ENCODE peak calls at places on chromosomes 1 and 21, in nine cellular contexts. D, K, H, M, I, L, X, Z and C are unnamed samples.
A peak's percentile ranks its signal among the peaks of the same experiment; 100 is the strongest.

GRCh38 chr1:82329226-82329625 is 528.5 kb downstream of the ADGRL2 start:
- DNase-seq in H (no peak), Z (no peak), I (no peak), X (no peak), D (no peak), K (no peak), L (no peak), M (no peak), C (no peak)

GRCh38 chr1:46532498-46533178 is 18.8 kb downstream of the KNCN start:
- DNase-seq in D (peak; percentile 63), L (no peak), I (peak; percentile 80), X (peak; percentile 73), Z (peak; percentile 89), M (peak; percentile 74), H (peak; percentile 55), K (peak; percentile 59), C (peak; percentile 72)

GRCh38 chr1:154352245-154352580 is 26.9 kb downstream of the ATP8B2 start:
- DNase-seq in Z (no peak), M (no peak), K (no peak), L (no peak), X (no peak), H (no peak), I (no peak), D (no peak), C (no peak)

GRCh38 chr1:58762806-58763205 is 21.0 kb downstream of the JUN start:
- DNase-seq in M (no peak), I (no peak), Z (no peak), H (no peak), X (no peak), K (peak; percentile 83), L (peak; percentile 88), D (no peak), C (no peak)

GRCh38 chr1:7032992-7033391 is 247.7 kb downstream of the CAMTA1 start:
- DNase-seq in I (no peak), M (no peak), K (no peak), Z (no peak), L (no peak), H (no peak), X (no peak), D (no peak), C (no peak)

GRCh38 chr1:199646761-199647160 is 380.7 kb upstream of the NR5A2 start:
- DNase-seq in H (no peak), L (no peak), D (no peak), K (peak; percentile 10), Z (no peak), M (no peak), X (no peak), I (no peak), C (peak; percentile 10)

GRCh38 chr21:46617267-46618051 is 12.6 kb upstream of the S100B start:
- DNase-seq in H (no peak), M (no peak), X (no peak), Z (no peak), L (no peak), I (no peak), K (no peak), D (no peak), C (no peak)

GRCh38 chr1:42206164-42206563 is 41.6 kb upstream of the GUCA2A start:
- DNase-seq in I (no peak), K (no peak), D (no peak), M (no peak), L (peak; percentile 85), Z (no peak), X (no peak), H (no peak), C (no peak)

GRCh38 chr1:156664046-156664948 is 12.9 kb downstream of the NES start:
- DNase-seq in I (no peak), X (no peak), Z (peak; percentile 64), K (peak; percentile 68), D (no peak), L (no peak), H (no peak), M (no peak), C (no peak)

GRCh38 chr1:57724535-57724934 is 300.7 kb upstream of the DAB1 start:
- DNase-seq in K (no peak), Z (no peak), X (no peak), I (no peak), M (no peak), H (no peak), D (no peak), L (no peak), C (no peak)

GRCh38 chr21:34692458-34693020 is 23.7 kb downstream of the CLIC6 start:
- DNase-seq in I (no peak), K (no peak), M (no peak), L (no peak), H (no peak), X (no peak), D (no peak), Z (no peak), C (no peak)

GRCh38 chr1:97379387-97380075 is 541.3 kb downstream of the DPYD start:
- DNase-seq in K (peak; percentile 64), D (no peak), H (no peak), L (peak; percentile 42), M (no peak), I (no peak), X (no peak), Z (no peak), C (no peak)

GRCh38 chr1:50517488-50517887 is 94.2 kb upstream of the DMRTA2 start:
- DNase-seq in K (no peak), H (no peak), Z (no peak), D (no peak), I (no peak), X (no peak), L (no peak), M (no peak), C (no peak)

GRCh38 chr21:31124005-31124404 is 85.7 kb upstream of the KRTAP19-8 start:
- DNase-seq in X (no peak), Z (peak; percentile 31), D (no peak), M (no peak), L (no peak), I (no peak), H (peak; percentile 42), K (no peak), C (no peak)

GRCh38 chr1:186295980-186296379 is 79.1 kb downstream of the TPR start:
- DNase-seq in I (no peak), H (no peak), L (no peak), X (no peak), D (no peak), M (no peak), K (peak; percentile 36), Z (no peak), C (peak; percentile 48)

DNA sequence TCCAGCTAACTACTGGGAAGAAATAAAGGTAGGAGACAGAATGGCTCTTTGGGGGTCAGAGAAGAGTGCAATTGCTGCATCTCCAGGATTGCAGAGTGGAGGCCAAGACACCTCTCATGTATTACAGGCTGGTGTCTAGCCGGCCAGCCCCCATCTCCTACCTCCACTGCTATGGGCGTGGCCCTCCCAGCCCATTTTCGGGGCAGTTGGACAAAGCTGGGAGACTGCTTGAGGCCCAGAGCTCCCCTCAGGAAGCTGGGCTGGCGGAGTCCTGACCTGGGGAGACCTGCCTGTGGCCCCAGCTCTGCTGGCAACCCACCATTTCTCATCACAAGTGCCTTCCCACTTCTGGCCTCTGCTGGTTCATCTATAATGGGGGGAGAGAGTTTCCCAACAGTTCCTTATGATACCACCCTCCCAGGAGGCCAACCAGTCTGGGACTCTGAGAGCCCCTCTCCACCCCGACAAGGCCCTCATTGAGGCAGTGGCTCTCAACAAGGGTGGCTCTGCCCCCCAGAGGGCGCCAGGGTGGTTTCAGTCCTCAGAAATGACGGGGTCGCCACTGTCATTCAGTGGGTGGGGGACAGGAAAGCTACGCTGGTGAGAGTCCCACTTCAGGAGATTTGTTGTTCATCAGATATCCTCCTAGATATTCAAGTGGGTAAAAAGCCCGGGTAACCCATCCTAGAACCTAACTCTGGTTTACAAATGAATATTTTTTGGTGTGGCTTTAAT is 11.5 kb downstream of the RAP1GAP start:
- DNase-seq in Z (no peak), D (no peak), I (no peak), L (no peak), K (no peak), M (no peak), X (no peak), H (no peak), C (no peak)
- TF ChIP-seq CTCF in Z (no peak), D (no peak), I (no peak), L (no peak), K (no peak), M (no peak), X (no peak), H (no peak), C (no peak)

DNA sequence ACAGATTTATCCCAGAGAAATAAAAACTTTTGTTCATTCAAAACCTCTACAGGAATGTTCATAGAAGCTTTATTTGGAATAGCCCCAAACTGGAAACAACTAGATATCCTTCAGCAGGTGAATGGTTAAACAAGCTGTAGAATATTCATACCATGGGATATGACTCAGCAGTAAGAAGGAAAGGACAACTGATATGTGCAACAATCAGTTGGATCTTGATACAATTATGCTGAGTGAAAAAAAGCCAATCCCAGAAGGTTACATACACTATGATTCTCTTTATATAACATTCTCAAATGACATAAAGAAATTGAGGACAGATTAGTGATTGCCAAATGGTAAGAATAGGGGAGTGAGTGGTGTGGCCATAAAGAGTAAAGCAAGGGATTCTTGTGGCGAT is 376.7 kb downstream of the S1PR1 start:
- DNase-seq in L (peak; percentile 17), I (no peak), D (no peak), Z (no peak), H (no peak), M (no peak), X (no peak), K (no peak), C (no peak)
- TF ChIP-seq CTCF in L (no peak), I (no peak), D (no peak), Z (no peak), H (no peak), M (no peak), X (no peak), K (no peak), C (no peak)

GRCh38 chr1:31504001-31504400 is 72.3 kb upstream of the TINAGL1 start:
- DNase-seq in X (no peak), D (no peak), M (no peak), I (no peak), Z (no peak), K (no peak), H (no peak), L (no peak), C (no peak)

GRCh38 chr1:31502253-31502652 is 74.1 kb upstream of the TINAGL1 start:
- DNase-seq in X (no peak), I (no peak), D (no peak), M (no peak), Z (no peak), H (no peak), L (no peak), K (no peak), C (no peak)

GRCh38 chr1:31503581-31503980 is 72.7 kb upstream of the TINAGL1 start:
- DNase-seq in Z (no peak), X (no peak), K (no peak), D (no peak), M (no peak), H (no peak), I (no peak), L (no peak), C (no peak)

GRCh38 chr1:31502926-31503511 is 73.3 kb upstream of the TINAGL1 start:
- DNase-seq in H (no peak), X (no peak), K (no peak), L (no peak), I (no peak), Z (no peak), D (no peak), M (no peak), C (no peak)

GRCh38 chr1:31501505-31501904 is 74.8 kb upstream of the TINAGL1 start:
- DNase-seq in K (no peak), I (no peak), Z (no peak), H (no peak), L (no peak), M (no peak), X (no peak), D (no peak), C (no peak)
- TF ChIP-seq CTCF in K (no peak), I (no peak), Z (no peak), H (no peak), L (no peak), M (peak; percentile 31), X (no peak), D (no peak), C (no peak)

GRCh38 chr1:194342484-194343262 is 1156.3 kb upstream of the B3GALT2 start:
- DNase-seq in M (no peak), I (peak; percentile 6), D (no peak), K (no peak), H (no peak), Z (peak; percentile 6), L (no peak), X (no peak), C (no peak)
- TF ChIP-seq CTCF in M (peak; percentile 29), I (no peak), D (no peak), K (no peak), H (no peak), Z (peak; percentile 31), L (no peak), X (no peak), C (no peak)